ENCODE peak calls at places on chromosomes 7 and 10, in four cellular contexts. J is breast epithelium, X is stomach, S is upper lobe of left lung. T is an unnamed sample.

GRCh38 chr10:35127289-35127891 is 744 bp downstream of the CREM start:
- DNase-seq in J (peak; percentile 60), X (peak; percentile 63), S (no peak), T (peak; percentile 87)

GRCh38 chr7:16026253-16027020 is 340.0 kb upstream of the MEOX2 start:
- DNase-seq in J (no peak), X (no peak), S (no peak), T (peak; percentile 70)

GRCh38 chr7:98760201-98760651 is 109.6 kb downstream of the TMEM130 start:
- DNase-seq in J (no peak), X (no peak), S (no peak), T (no peak)

GRCh38 chr10:14126697-14127440 is 203.9 kb downstream of the FRMD4A start:
- DNase-seq in J (no peak), X (no peak), S (no peak), T (no peak)

GRCh38 chr10:97901381-97901780 is 51.7 kb downstream of the GOLGA7B start:
- DNase-seq in J (no peak), X (no peak), S (no peak), T (no peak)

GRCh38 chr7:117809958-117810357 is 63.3 kb downstream of the CTTNBP2 start:
- DNase-seq in J (no peak), X (no peak), S (no peak), T (no peak)

GRCh38 chr10:88042162-88043100 is 179.0 kb downstream of the PTEN start:
- DNase-seq in J (no peak), X (peak; percentile 61), S (no peak), T (peak; percentile 65)

GRCh38 chr10:113356794-113357687 is 195.8 kb upstream of the HABP2 start:
- DNase-seq in J (no peak), X (no peak), S (no peak), T (peak; percentile 90)

GRCh38 chr7:133011746-133012145 is 70.1 kb downstream of the CHCHD3 start:
- DNase-seq in J (no peak), X (no peak), S (no peak), T (no peak)

GRCh38 chr10:92972066-92972870 is 88.3 kb upstream of the CYP26C1 start:
- DNase-seq in J (no peak), X (peak; percentile 56), S (no peak), T (no peak)

GRCh38 chr10:30188101-30188500 is 128.7 kb upstream of the JCAD start:
- DNase-seq in J (no peak), X (no peak), S (no peak), T (no peak)

GRCh38 chr7:66306243-66306642 is 101.1 kb downstream of the TPST1 start:
- DNase-seq in J (no peak), X (peak; percentile 51), S (no peak), T (no peak)

GRCh38 chr10:87850742-87851205 is 12.6 kb downstream of the KLLN start:
- DNase-seq in J (no peak), X (peak; percentile 68), S (no peak), T (peak; percentile 81)

GRCh38 chr10:102342462-102342861 is 53.0 kb upstream of the NFKB2 start:
- DNase-seq in J (no peak), X (peak; percentile 29), S (no peak), T (no peak)

GRCh38 chr10:106467506-106467905 is 697.0 kb downstream of the SORCS1 start:
- DNase-seq in J (no peak), X (no peak), S (no peak), T (no peak)

GRCh38 chr10:93757766-93758509 is at the start of gene LGI1:
- DNase-seq in J (no peak), X (no peak), S (no peak), T (no peak)

GRCh38 chr7:7181519-7182155 is 707 bp upstream of the C1GALT1 start:
- DNase-seq in J (no peak), X (peak; percentile 50), S (no peak), T (peak; percentile 66)

GRCh38 chr10:24459836-24460235 is 250.9 kb downstream of the KIAA1217 start:
- DNase-seq in J (no peak), X (no peak), S (no peak), T (no peak)

GRCh38 chr10:77386833-77387232 is 250.8 kb downstream of the KCNMA1 start:
- DNase-seq in J (no peak), X (no peak), S (no peak), T (no peak)

GRCh38 chr10:43623351-43623750 is 17.1 kb downstream of the ZNF485 start:
- DNase-seq in J (no peak), X (no peak), S (no peak), T (no peak)

GRCh38 chr7:82247814-82248433 is 195.7 kb downstream of the CACNA2D1 start:
- DNase-seq in J (no peak), X (no peak), S (no peak), T (no peak)

GRCh38 chr10:6054884-6055283 is 7.3 kb downstream of the IL2RA start:
- DNase-seq in J (no peak), X (peak; percentile 19), S (no peak), T (peak; percentile 14)

GRCh38 chr7:127123220-127123619 is 129.5 kb downstream of the GRM8 start:
- DNase-seq in J (no peak), X (no peak), S (no peak), T (no peak)

GRCh38 chr10:5364916-5365434 is at the start of gene UCN3:
- DNase-seq in J (no peak), X (no peak), S (peak; percentile 67), T (no peak)

GRCh38 chr7:117941138-117941810 is 68.0 kb upstream of the CTTNBP2 start:
- DNase-seq in J (no peak), X (no peak), S (no peak), T (no peak)

GRCh38 chr7:815284-816216 is 16.7 kb upstream of the SUN1 start:
- DNase-seq in J (no peak), X (no peak), S (peak; percentile 89), T (peak; percentile 74)

GRCh38 chr10:103739039-103739764 is 116.2 kb downstream of the SH3PXD2A start:
- DNase-seq in J (no peak), X (no peak), S (no peak), T (peak; percentile 87)

GRCh38 chr10:104501864-104502579 is 139.1 kb upstream of the SORCS3 start:
- DNase-seq in J (no peak), X (no peak), S (no peak), T (no peak)

GRCh38 chr7:73626814-73627213 is 2.5 kb upstream of the MLXIPL start:
- DNase-seq in J (no peak), X (no peak), S (no peak), T (no peak)

GRCh38 chr7:12571691-12572090 is 1.2 kb downstream of the SCIN start:
- DNase-seq in J (no peak), X (no peak), S (no peak), T (no peak)

GRCh38 chr7:122248472-122248871 is 56.1 kb downstream of the FEZF1 start:
- DNase-seq in J (no peak), X (no peak), S (no peak), T (no peak)

GRCh38 chr7:138278601-138279000 is 181.5 kb upstream of the TRIM24 start:
- DNase-seq in J (no peak), X (no peak), S (no peak), T (no peak)

GRCh38 chr10:102782698-102783540 is 39.2 kb downstream of the WBP1L start:
- DNase-seq in J (peak; percentile 58), X (peak; percentile 73), S (no peak), T (peak; percentile 95)

GRCh38 chr10:124389613-124390361 is 28.9 kb downstream of the OAT start:
- DNase-seq in J (no peak), X (no peak), S (peak; percentile 71), T (peak; percentile 53)

GRCh38 chr10:119677904-119678755 is 26.9 kb downstream of the BAG3 start:
- DNase-seq in J (no peak), X (no peak), S (no peak), T (no peak)

DNA sequence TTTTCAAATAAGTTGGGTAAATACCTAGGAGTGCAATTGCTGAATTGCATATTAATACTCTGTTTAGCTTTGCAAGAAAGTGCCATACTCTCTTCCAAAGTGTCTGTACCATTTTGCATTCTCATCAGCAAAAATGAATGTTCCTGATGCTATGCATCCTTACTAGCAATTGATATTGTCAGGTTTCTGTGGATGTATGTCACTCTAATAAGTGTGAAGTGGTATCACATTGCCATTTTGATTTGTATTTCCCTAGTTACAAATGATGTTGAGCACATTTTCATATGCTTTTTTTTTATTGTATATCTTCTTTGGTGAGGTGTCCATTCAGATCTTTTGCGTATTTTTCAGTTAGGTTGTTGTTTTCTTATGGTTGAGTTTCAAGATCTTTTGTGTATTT is 230.4 kb upstream of the MAGI2 start:
- DNase-seq in J (no peak), X (no peak), S (no peak), T (no peak)
- TF ChIP-seq POLR2AphosphoS5 in J (no peak), X (no peak), S (no peak), T (no peak)

GRCh38 chr10:21317902-21318301 is 207.6 kb downstream of the SKIDA1 start:
- DNase-seq in J (no peak), X (no peak), S (no peak), T (no peak)

GRCh38 chr10:21313691-21314090 is 211.8 kb downstream of the SKIDA1 start:
- DNase-seq in J (no peak), X (no peak), S (peak; percentile 46), T (no peak)

GRCh38 chr10:21314906-21315305 is 210.6 kb downstream of the SKIDA1 start:
- DNase-seq in J (no peak), X (no peak), S (no peak), T (no peak)

GRCh38 chr10:21314234-21314633 is 211.2 kb downstream of the SKIDA1 start:
- DNase-seq in J (no peak), X (no peak), S (no peak), T (no peak)

GRCh38 chr10:21315321-21316220 is 209.9 kb downstream of the SKIDA1 start:
- DNase-seq in J (peak; percentile 55), X (peak; percentile 44), S (no peak), T (peak; percentile 69)
- TF ChIP-seq POLR2AphosphoS5 in J (no peak), X (no peak), S (peak; percentile 35), T (peak; percentile 35)

DNA sequence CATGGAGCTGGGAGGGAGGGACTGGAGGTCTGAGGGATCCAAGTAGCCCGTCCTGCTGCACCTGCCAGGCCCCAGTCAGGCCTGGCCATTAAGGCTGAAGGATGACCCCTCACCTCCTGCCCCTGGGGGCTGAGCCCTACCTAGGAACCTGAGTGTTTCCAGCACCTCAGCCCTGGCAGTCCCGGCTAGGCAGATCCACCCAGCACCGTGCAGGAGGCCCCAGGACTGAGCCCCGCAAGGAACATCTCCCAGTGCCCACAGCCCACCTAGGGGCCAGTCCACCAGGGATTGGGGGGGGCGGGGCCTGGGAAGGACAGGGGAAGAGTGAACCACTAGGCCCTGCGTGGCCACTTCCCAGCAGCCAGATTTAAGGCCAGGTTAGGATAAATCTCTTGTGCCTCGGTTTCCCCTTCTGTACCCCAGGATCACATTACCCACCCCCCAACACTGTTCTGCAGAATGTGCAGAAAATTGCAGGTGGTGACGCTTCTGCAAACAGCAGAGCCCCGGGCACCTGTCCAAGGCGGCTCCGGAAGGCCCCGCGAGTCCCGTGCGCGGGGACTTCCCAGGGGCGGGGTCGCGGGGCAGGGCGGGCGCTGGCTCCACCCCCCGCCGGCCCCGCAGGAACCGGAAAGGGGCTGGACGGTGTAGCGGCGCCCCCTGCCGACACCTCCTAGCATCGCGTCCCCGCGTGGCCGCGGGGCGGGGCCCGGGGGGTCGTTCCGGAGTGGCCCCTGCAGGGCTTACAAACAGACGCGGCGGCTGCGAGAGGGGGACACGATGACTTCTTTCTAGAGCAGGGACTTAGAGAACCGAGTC is 55.9 kb downstream of the PWWP2B start:
- DNase-seq in J (peak; percentile 82), X (peak; percentile 95), S (peak; percentile 98), T (peak; percentile 92)
- TF ChIP-seq POLR2AphosphoS5 in J (no peak), X (no peak), S (no peak), T (no peak)

DNA sequence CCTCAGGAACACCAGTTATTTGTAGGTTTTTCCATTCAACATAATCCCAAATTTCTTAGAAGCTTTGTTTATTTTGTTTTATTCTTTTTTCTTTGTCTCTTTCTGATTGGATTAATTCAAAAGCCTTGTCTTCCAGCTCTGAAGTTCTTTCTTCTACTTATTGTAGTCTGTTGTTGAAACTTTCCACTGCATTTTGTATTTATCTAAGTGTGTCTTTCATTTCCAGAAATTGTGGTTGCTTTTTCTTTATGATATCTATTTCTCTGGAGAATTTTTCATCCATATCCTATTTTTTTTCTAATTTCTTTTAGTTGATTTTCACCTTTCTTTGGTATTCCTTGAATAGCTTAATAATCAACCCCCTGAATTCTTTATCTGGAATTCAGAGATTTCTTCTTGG is 58.5 kb downstream of the SLC18A2 start:
- DNase-seq in J (no peak), X (no peak), S (no peak), T (no peak)
- TF ChIP-seq POLR2AphosphoS5 in J (no peak), X (no peak), S (no peak), T (no peak)

T was measured in sigmoid colon.